ENCODE peak calls at places on chromosomes 1 and 21, in nine cellular contexts. One of them, this sample, is unnamed.
A peak's percentile ranks its signal among the peaks of the same experiment; 100 is the strongest.

GRCh38 chr1:161069731-161070270 is at the start of gene ARHGAP30:
- DNase-seq in AG09309: no peak
- DNase-seq in brain microvascular endothelial cell: no peak
- DNase-seq in pancreas: no peak
- DNase-seq in esophagus muscularis mucosa: no peak
- DNase-seq in DND-41: peak; percentile 94
- DNase-seq in upper lobe of right lung: peak; percentile 90
- DNase-seq in fibroblast of mammary gland: no peak
- DNase-seq in transverse colon: peak; percentile 80
- DNase-seq in this sample: no peak

GRCh38 chr1:94698341-94698740 is 121.8 kb upstream of the SLC44A3 start:
- DNase-seq in pancreas: no peak
- DNase-seq in AG09309: no peak
- DNase-seq in fibroblast of mammary gland: peak; percentile 67
- DNase-seq in esophagus muscularis mucosa: no peak
- DNase-seq in DND-41: no peak
- DNase-seq in brain microvascular endothelial cell: no peak
- DNase-seq in transverse colon: no peak
- DNase-seq in upper lobe of right lung: no peak
- DNase-seq in this sample: no peak

GRCh38 chr21:36180963-36181362 is 24.3 kb downstream of the DOP1B start:
- DNase-seq in DND-41: no peak
- DNase-seq in esophagus muscularis mucosa: no peak
- DNase-seq in pancreas: no peak
- DNase-seq in upper lobe of right lung: no peak
- DNase-seq in brain microvascular endothelial cell: no peak
- DNase-seq in AG09309: no peak
- DNase-seq in transverse colon: no peak
- DNase-seq in fibroblast of mammary gland: no peak
- DNase-seq in this sample: no peak

GRCh38 chr1:166470465-166470864 is 303.7 kb upstream of the FAM78B start:
- DNase-seq in AG09309: no peak
- DNase-seq in transverse colon: no peak
- DNase-seq in DND-41: no peak
- DNase-seq in upper lobe of right lung: no peak
- DNase-seq in pancreas: no peak
- DNase-seq in fibroblast of mammary gland: peak; percentile 10
- DNase-seq in esophagus muscularis mucosa: no peak
- DNase-seq in brain microvascular endothelial cell: no peak
- DNase-seq in this sample: no peak

GRCh38 chr1:153288634-153289275 is 24.0 kb downstream of the PGLYRP3 start:
- DNase-seq in transverse colon: no peak
- DNase-seq in AG09309: no peak
- DNase-seq in pancreas: no peak
- DNase-seq in upper lobe of right lung: no peak
- DNase-seq in brain microvascular endothelial cell: no peak
- DNase-seq in DND-41: peak; percentile 17
- DNase-seq in esophagus muscularis mucosa: peak; percentile 80
- DNase-seq in fibroblast of mammary gland: no peak
- DNase-seq in this sample: no peak

GRCh38 chr1:203282720-203283542 is 22.4 kb upstream of the BTG2 start:
- DNase-seq in fibroblast of mammary gland: no peak
- DNase-seq in esophagus muscularis mucosa: no peak
- DNase-seq in transverse colon: no peak
- DNase-seq in upper lobe of right lung: peak; percentile 42
- DNase-seq in pancreas: peak; percentile 58
- DNase-seq in brain microvascular endothelial cell: no peak
- DNase-seq in DND-41: no peak
- DNase-seq in AG09309: no peak
- DNase-seq in this sample: no peak

GRCh38 chr1:152739841-152740240 is 18.0 kb upstream of the KPRP start:
- DNase-seq in upper lobe of right lung: no peak
- DNase-seq in esophagus muscularis mucosa: no peak
- DNase-seq in AG09309: no peak
- DNase-seq in pancreas: no peak
- DNase-seq in DND-41: no peak
- DNase-seq in transverse colon: no peak
- DNase-seq in fibroblast of mammary gland: peak; percentile 72
- DNase-seq in brain microvascular endothelial cell: no peak
- DNase-seq in this sample: no peak

GRCh38 chr1:116777831-116778830 is 23.9 kb downstream of the CD2 start:
- DNase-seq in transverse colon: no peak
- DNase-seq in brain microvascular endothelial cell: peak; percentile 73
- DNase-seq in esophagus muscularis mucosa: no peak
- DNase-seq in DND-41: peak; percentile 58
- DNase-seq in fibroblast of mammary gland: peak; percentile 93
- DNase-seq in pancreas: no peak
- DNase-seq in AG09309: peak; percentile 62
- DNase-seq in upper lobe of right lung: no peak
- DNase-seq in this sample: peak; percentile 81

GRCh38 chr21:31216206-31216605 is 127.9 kb downstream of the TIAM1 start:
- DNase-seq in fibroblast of mammary gland: no peak
- DNase-seq in pancreas: no peak
- DNase-seq in brain microvascular endothelial cell: no peak
- DNase-seq in DND-41: no peak
- DNase-seq in upper lobe of right lung: no peak
- DNase-seq in transverse colon: no peak
- DNase-seq in AG09309: no peak
- DNase-seq in esophagus muscularis mucosa: no peak
- DNase-seq in this sample: no peak

GRCh38 chr21:31221051-31221450 is 123.0 kb downstream of the TIAM1 start:
- DNase-seq in DND-41: no peak
- DNase-seq in esophagus muscularis mucosa: no peak
- DNase-seq in pancreas: no peak
- DNase-seq in upper lobe of right lung: no peak
- DNase-seq in fibroblast of mammary gland: no peak
- DNase-seq in transverse colon: no peak
- DNase-seq in AG09309: no peak
- DNase-seq in brain microvascular endothelial cell: no peak
- DNase-seq in this sample: no peak

GRCh38 chr21:31222142-31222541 is 121.9 kb downstream of the TIAM1 start:
- DNase-seq in esophagus muscularis mucosa: no peak
- DNase-seq in transverse colon: no peak
- DNase-seq in pancreas: no peak
- DNase-seq in DND-41: no peak
- DNase-seq in brain microvascular endothelial cell: no peak
- DNase-seq in AG09309: no peak
- DNase-seq in upper lobe of right lung: no peak
- DNase-seq in fibroblast of mammary gland: peak; percentile 82
- DNase-seq in this sample: peak; percentile 1

GRCh38 chr21:31220567-31220966 is 123.5 kb downstream of the TIAM1 start:
- DNase-seq in upper lobe of right lung: no peak
- DNase-seq in brain microvascular endothelial cell: no peak
- DNase-seq in DND-41: no peak
- DNase-seq in esophagus muscularis mucosa: no peak
- DNase-seq in AG09309: no peak
- DNase-seq in fibroblast of mammary gland: peak; percentile 87
- DNase-seq in pancreas: no peak
- DNase-seq in transverse colon: no peak
- DNase-seq in this sample: no peak

DNA sequence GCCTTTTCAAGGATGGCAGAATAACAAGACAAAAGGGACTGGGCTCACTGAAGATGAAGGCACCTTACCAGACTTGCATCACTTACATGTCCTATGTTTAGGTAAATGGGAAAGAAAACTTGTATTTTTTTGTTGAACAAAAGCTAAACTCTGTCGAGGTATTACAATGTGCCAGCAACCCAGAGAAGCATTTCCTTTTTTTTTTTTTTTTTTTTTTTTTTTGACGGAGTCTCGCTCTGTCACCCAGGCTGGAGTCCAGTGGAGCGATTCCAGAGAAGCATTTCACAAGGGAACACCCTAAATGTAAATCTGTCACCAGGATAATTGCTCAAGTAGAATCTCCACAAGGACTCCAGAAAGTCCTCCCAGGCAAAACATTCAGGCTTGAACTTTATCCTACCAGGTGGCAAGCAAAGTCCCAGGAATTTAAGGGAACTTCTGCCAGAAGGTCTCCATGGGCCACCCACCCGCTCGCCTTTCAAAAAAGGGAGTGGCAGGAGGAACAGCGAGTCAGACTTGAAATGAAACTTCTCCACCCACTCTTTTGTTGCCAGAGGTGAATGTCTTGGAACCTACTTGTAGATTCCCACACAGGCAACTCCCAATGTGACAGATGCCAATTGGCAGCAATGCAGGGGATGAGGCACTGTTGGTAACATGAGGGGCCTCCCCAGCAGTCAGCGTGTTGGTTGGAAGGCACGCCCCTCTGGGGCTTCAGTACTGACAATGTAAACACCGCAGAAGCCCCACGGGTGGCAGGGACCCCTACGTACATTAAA is 125.0 kb downstream of the TIAM1 start:
- DNase-seq in pancreas: no peak
- DNase-seq in upper lobe of right lung: no peak
- DNase-seq in esophagus muscularis mucosa: peak; percentile 92
- DNase-seq in transverse colon: peak; percentile 43
- DNase-seq in AG09309: no peak
- DNase-seq in brain microvascular endothelial cell: no peak
- DNase-seq in DND-41: no peak
- DNase-seq in fibroblast of mammary gland: peak; percentile 93
- DNase-seq in this sample: no peak
- H3K4me3 ChIP-seq in pancreas: no peak overlapping the region
- H3K4me3 ChIP-seq in upper lobe of right lung: no peak overlapping the region
- H3K4me3 ChIP-seq in esophagus muscularis mucosa: no peak overlapping the region
- H3K4me3 ChIP-seq in transverse colon: no peak overlapping the region
- H3K4me3 ChIP-seq in AG09309: no peak overlapping the region
- H3K4me3 ChIP-seq in brain microvascular endothelial cell: no peak overlapping the region
- H3K4me3 ChIP-seq in DND-41: no peak overlapping the region
- H3K4me3 ChIP-seq in fibroblast of mammary gland: no peak overlapping the region
- H3K4me3 ChIP-seq in this sample: no peak overlapping the region

GRCh38 chr1:201432814-201433213 is 11.3 kb upstream of the TNNI1 start:
- DNase-seq in pancreas: no peak
- DNase-seq in brain microvascular endothelial cell: no peak
- DNase-seq in upper lobe of right lung: no peak
- DNase-seq in fibroblast of mammary gland: no peak
- DNase-seq in DND-41: no peak
- DNase-seq in esophagus muscularis mucosa: no peak
- DNase-seq in transverse colon: no peak
- DNase-seq in AG09309: no peak
- DNase-seq in this sample: no peak

GRCh38 chr1:201433609-201434008 is 12.1 kb upstream of the TNNI1 start:
- DNase-seq in DND-41: no peak
- DNase-seq in fibroblast of mammary gland: no peak
- DNase-seq in esophagus muscularis mucosa: no peak
- DNase-seq in transverse colon: no peak
- DNase-seq in upper lobe of right lung: no peak
- DNase-seq in brain microvascular endothelial cell: no peak
- DNase-seq in pancreas: no peak
- DNase-seq in AG09309: no peak
- DNase-seq in this sample: no peak

GRCh38 chr1:201434266-201434665 is 12.7 kb upstream of the TNNI1 start:
- DNase-seq in AG09309: no peak
- DNase-seq in pancreas: no peak
- DNase-seq in transverse colon: no peak
- DNase-seq in upper lobe of right lung: no peak
- DNase-seq in esophagus muscularis mucosa: no peak
- DNase-seq in fibroblast of mammary gland: no peak
- DNase-seq in DND-41: no peak
- DNase-seq in brain microvascular endothelial cell: no peak
- DNase-seq in this sample: no peak

GRCh38 chr1:201436969-201437368 is 15.4 kb upstream of the TNNI1 start:
- DNase-seq in pancreas: no peak
- DNase-seq in upper lobe of right lung: no peak
- DNase-seq in AG09309: no peak
- DNase-seq in transverse colon: no peak
- DNase-seq in esophagus muscularis mucosa: no peak
- DNase-seq in brain microvascular endothelial cell: no peak
- DNase-seq in DND-41: no peak
- DNase-seq in fibroblast of mammary gland: no peak
- DNase-seq in this sample: no peak

DNA sequence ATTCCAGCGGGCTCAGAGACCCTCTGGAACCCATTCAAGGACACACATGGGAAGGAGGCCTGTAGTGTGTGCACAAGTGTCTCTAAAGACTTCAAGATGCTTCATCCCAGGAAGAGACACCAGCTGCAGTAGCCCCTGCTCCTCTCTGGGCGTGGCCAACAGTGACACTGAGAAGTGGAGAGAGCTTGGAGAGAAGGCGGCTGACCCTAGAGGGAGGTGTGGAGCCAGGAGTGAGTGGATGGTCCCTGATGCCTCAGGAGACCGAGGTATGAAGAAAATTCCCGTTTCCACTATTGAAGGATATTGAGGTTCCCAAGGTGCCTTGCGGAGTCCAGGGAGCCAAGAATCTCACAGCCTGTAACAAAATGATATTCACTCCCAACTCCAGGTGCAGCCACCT is 14.9 kb upstream of the TNNI1 start:
- DNase-seq in AG09309: no peak
- DNase-seq in pancreas: no peak
- DNase-seq in upper lobe of right lung: no peak
- DNase-seq in fibroblast of mammary gland: peak; percentile 23
- DNase-seq in esophagus muscularis mucosa: no peak
- DNase-seq in DND-41: no peak
- DNase-seq in transverse colon: no peak
- DNase-seq in brain microvascular endothelial cell: no peak
- DNase-seq in this sample: no peak
- TF ChIP-seq CTCF in AG09309: no peak
- TF ChIP-seq CTCF in pancreas: no peak
- TF ChIP-seq CTCF in upper lobe of right lung: no peak
- TF ChIP-seq CTCF in fibroblast of mammary gland: peak; percentile 17
- TF ChIP-seq CTCF in esophagus muscularis mucosa: no peak
- TF ChIP-seq CTCF in DND-41: no peak
- TF ChIP-seq CTCF in transverse colon: no peak
- TF ChIP-seq CTCF in brain microvascular endothelial cell: peak; percentile 52
- TF ChIP-seq CTCF in this sample: peak; percentile 24

DNA sequence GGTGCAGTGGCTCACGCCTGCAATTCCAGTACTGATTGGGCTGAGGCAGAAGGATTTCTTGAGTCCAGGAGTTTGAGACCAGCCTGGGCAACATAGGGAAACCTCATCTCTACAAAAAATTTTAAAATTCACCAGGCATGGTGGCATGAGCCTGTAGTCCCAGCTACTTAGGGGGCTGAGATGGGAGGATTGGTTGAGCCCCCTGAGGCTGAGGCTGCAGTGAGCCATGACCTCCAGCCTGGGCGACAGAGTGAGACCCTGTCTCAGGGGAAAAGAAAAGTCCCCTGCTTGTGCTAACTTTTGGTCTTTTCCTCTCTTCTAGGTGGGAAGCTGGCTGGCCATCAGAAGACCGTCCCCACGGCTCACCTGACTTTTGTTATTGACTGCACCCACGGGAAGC is 1.6 kb downstream of the SRARP start:
- DNase-seq in pancreas: no peak
- DNase-seq in DND-41: no peak
- DNase-seq in fibroblast of mammary gland: no peak
- DNase-seq in upper lobe of right lung: no peak
- DNase-seq in transverse colon: no peak
- DNase-seq in AG09309: no peak
- DNase-seq in brain microvascular endothelial cell: no peak
- DNase-seq in esophagus muscularis mucosa: no peak
- DNase-seq in this sample: no peak
- H3K4me3 ChIP-seq in pancreas: no peak overlapping the region
- H3K4me3 ChIP-seq in DND-41: no peak overlapping the region
- H3K4me3 ChIP-seq in fibroblast of mammary gland: no peak overlapping the region
- H3K4me3 ChIP-seq in upper lobe of right lung: no peak overlapping the region
- H3K4me3 ChIP-seq in transverse colon: no peak overlapping the region
- H3K4me3 ChIP-seq in AG09309: no peak overlapping the region
- H3K4me3 ChIP-seq in brain microvascular endothelial cell: no peak overlapping the region
- H3K4me3 ChIP-seq in esophagus muscularis mucosa: no peak overlapping the region
- H3K4me3 ChIP-seq in this sample: no peak overlapping the region

GRCh38 chr1:234606731-234607090 is 3.3 kb downstream of the IRF2BP2 start:
- DNase-seq in AG09309: no peak
- DNase-seq in transverse colon: no peak
- DNase-seq in pancreas: no peak
- DNase-seq in esophagus muscularis mucosa: no peak
- DNase-seq in fibroblast of mammary gland: no peak
- DNase-seq in brain microvascular endothelial cell: no peak
- DNase-seq in DND-41: no peak
- DNase-seq in upper lobe of right lung: no peak
- DNase-seq in this sample: no peak

GRCh38 chr1:234604726-234605492 is 5.1 kb downstream of the IRF2BP2 start:
- DNase-seq in transverse colon: no peak
- DNase-seq in brain microvascular endothelial cell: no peak
- DNase-seq in fibroblast of mammary gland: peak; percentile 77
- DNase-seq in esophagus muscularis mucosa: no peak
- DNase-seq in AG09309: no peak
- DNase-seq in DND-41: no peak
- DNase-seq in upper lobe of right lung: no peak
- DNase-seq in pancreas: no peak
- DNase-seq in this sample: no peak

GRCh38 chr1:234605493-234605982 is 4.4 kb downstream of the IRF2BP2 start:
- DNase-seq in DND-41: no peak
- DNase-seq in esophagus muscularis mucosa: no peak
- DNase-seq in fibroblast of mammary gland: no peak
- DNase-seq in transverse colon: no peak
- DNase-seq in brain microvascular endothelial cell: no peak
- DNase-seq in AG09309: no peak
- DNase-seq in pancreas: no peak
- DNase-seq in upper lobe of right lung: no peak
- DNase-seq in this sample: no peak

GRCh38 chr1:234607091-234608025 is 2.6 kb downstream of the IRF2BP2 start:
- DNase-seq in AG09309: no peak
- DNase-seq in brain microvascular endothelial cell: no peak
- DNase-seq in transverse colon: peak; percentile 44
- DNase-seq in pancreas: peak; percentile 60
- DNase-seq in upper lobe of right lung: peak; percentile 74
- DNase-seq in fibroblast of mammary gland: peak; percentile 44
- DNase-seq in esophagus muscularis mucosa: no peak
- DNase-seq in DND-41: peak; percentile 47
- DNase-seq in this sample: no peak

GRCh38 chr1:234605983-234606730 is 3.8 kb downstream of the IRF2BP2 start:
- DNase-seq in AG09309: no peak
- DNase-seq in esophagus muscularis mucosa: no peak
- DNase-seq in pancreas: peak; percentile 59
- DNase-seq in DND-41: peak; percentile 45
- DNase-seq in brain microvascular endothelial cell: no peak
- DNase-seq in fibroblast of mammary gland: peak; percentile 59
- DNase-seq in transverse colon: peak; percentile 52
- DNase-seq in upper lobe of right lung: no peak
- DNase-seq in this sample: no peak
- TF ChIP-seq CTCF in AG09309: no peak
- TF ChIP-seq CTCF in esophagus muscularis mucosa: no peak
- TF ChIP-seq CTCF in pancreas: no peak
- TF ChIP-seq CTCF in DND-41: no peak
- TF ChIP-seq CTCF in brain microvascular endothelial cell: peak; percentile 3
- TF ChIP-seq CTCF in fibroblast of mammary gland: no peak
- TF ChIP-seq CTCF in transverse colon: peak; percentile 11
- TF ChIP-seq CTCF in upper lobe of right lung: no peak
- TF ChIP-seq CTCF in this sample: no peak